ENCODE peak calls at places on chromosome 14, in six cellular contexts. One of them, this sample, is unnamed.

GRCh38 chr14:67421356-67422224 is 9.6 kb upstream of the PLEK2 start:
- DNase-seq in WERI-Rb-1: no peak
- DNase-seq in skeletal muscle cell: no peak
- DNase-seq in spleen: no peak
- DNase-seq in activated CD8-positive, alpha-beta memory T cell treated with anti-CD3 and anti-CD28 coated beads, Interleukin-2, amount 50 U/mL, for 4 hours: no peak
- DNase-seq in posterior cingulate gyrus: no peak
- DNase-seq in this sample: no peak

GRCh38 chr14:68786491-68787234 is 6.2 kb downstream of the ZFP36L1 start:
- DNase-seq in WERI-Rb-1: no peak
- DNase-seq in skeletal muscle cell: no peak
- DNase-seq in spleen: peak; percentile 70
- DNase-seq in activated CD8-positive, alpha-beta memory T cell treated with anti-CD3 and anti-CD28 coated beads, Interleukin-2, amount 50 U/mL, for 4 hours: no peak
- DNase-seq in posterior cingulate gyrus: no peak
- DNase-seq in this sample: peak; percentile 19

GRCh38 chr14:100402631-100403030 is 79.5 kb downstream of the SLC25A47 start:
- DNase-seq in WERI-Rb-1: no peak
- DNase-seq in skeletal muscle cell: no peak
- DNase-seq in spleen: no peak
- DNase-seq in activated CD8-positive, alpha-beta memory T cell treated with anti-CD3 and anti-CD28 coated beads, Interleukin-2, amount 50 U/mL, for 4 hours: no peak
- DNase-seq in posterior cingulate gyrus: no peak
- DNase-seq in this sample: no peak

GRCh38 chr14:78316058-78316457 is 145.9 kb downstream of the NRXN3 start:
- DNase-seq in WERI-Rb-1: peak; percentile 67
- DNase-seq in skeletal muscle cell: no peak
- DNase-seq in spleen: no peak
- DNase-seq in activated CD8-positive, alpha-beta memory T cell treated with anti-CD3 and anti-CD28 coated beads, Interleukin-2, amount 50 U/mL, for 4 hours: no peak
- DNase-seq in posterior cingulate gyrus: no peak
- DNase-seq in this sample: no peak

GRCh38 chr14:29757711-29758233 is 169.9 kb downstream of the PRKD1 start:
- DNase-seq in WERI-Rb-1: no peak
- DNase-seq in skeletal muscle cell: no peak
- DNase-seq in spleen: no peak
- DNase-seq in activated CD8-positive, alpha-beta memory T cell treated with anti-CD3 and anti-CD28 coated beads, Interleukin-2, amount 50 U/mL, for 4 hours: no peak
- DNase-seq in posterior cingulate gyrus: no peak
- DNase-seq in this sample: no peak

GRCh38 chr14:37622231-37622923 is 26.9 kb downstream of the TTC6 start:
- DNase-seq in WERI-Rb-1: peak; percentile 37
- DNase-seq in skeletal muscle cell: no peak
- DNase-seq in spleen: no peak
- DNase-seq in activated CD8-positive, alpha-beta memory T cell treated with anti-CD3 and anti-CD28 coated beads, Interleukin-2, amount 50 U/mL, for 4 hours: no peak
- DNase-seq in posterior cingulate gyrus: no peak
- DNase-seq in this sample: no peak

GRCh38 chr14:98186140-98186539 is 1085.9 kb downstream of the BCL11B start:
- DNase-seq in WERI-Rb-1: no peak
- DNase-seq in skeletal muscle cell: no peak
- DNase-seq in spleen: no peak
- DNase-seq in activated CD8-positive, alpha-beta memory T cell treated with anti-CD3 and anti-CD28 coated beads, Interleukin-2, amount 50 U/mL, for 4 hours: no peak
- DNase-seq in posterior cingulate gyrus: no peak
- DNase-seq in this sample: no peak

GRCh38 chr14:82009076-82009475 is 475.4 kb upstream of the SEL1L start:
- DNase-seq in WERI-Rb-1: peak; percentile 13
- DNase-seq in skeletal muscle cell: no peak
- DNase-seq in spleen: no peak
- DNase-seq in activated CD8-positive, alpha-beta memory T cell treated with anti-CD3 and anti-CD28 coated beads, Interleukin-2, amount 50 U/mL, for 4 hours: no peak
- DNase-seq in posterior cingulate gyrus: no peak
- DNase-seq in this sample: no peak

GRCh38 chr14:92880851-92881250 is 42.1 kb upstream of the CHGA start:
- DNase-seq in WERI-Rb-1: peak; percentile 63
- DNase-seq in skeletal muscle cell: peak; percentile 6
- DNase-seq in spleen: no peak
- DNase-seq in activated CD8-positive, alpha-beta memory T cell treated with anti-CD3 and anti-CD28 coated beads, Interleukin-2, amount 50 U/mL, for 4 hours: no peak
- DNase-seq in posterior cingulate gyrus: no peak
- DNase-seq in this sample: no peak

GRCh38 chr14:48398675-48399282 is 723.4 kb upstream of the MDGA2 start:
- DNase-seq in WERI-Rb-1: peak; percentile 15
- DNase-seq in skeletal muscle cell: no peak
- DNase-seq in spleen: no peak
- DNase-seq in activated CD8-positive, alpha-beta memory T cell treated with anti-CD3 and anti-CD28 coated beads, Interleukin-2, amount 50 U/mL, for 4 hours: no peak
- DNase-seq in posterior cingulate gyrus: no peak
- DNase-seq in this sample: no peak

GRCh38 chr14:80419769-80420168 is 208.5 kb upstream of the DIO2 start:
- DNase-seq in WERI-Rb-1: no peak
- DNase-seq in skeletal muscle cell: no peak
- DNase-seq in spleen: no peak
- DNase-seq in activated CD8-positive, alpha-beta memory T cell treated with anti-CD3 and anti-CD28 coated beads, Interleukin-2, amount 50 U/mL, for 4 hours: no peak
- DNase-seq in posterior cingulate gyrus: no peak
- DNase-seq in this sample: no peak

GRCh38 chr14:101068293-101068957 is 164.9 kb upstream of the RTL1 start:
- DNase-seq in WERI-Rb-1: no peak
- DNase-seq in skeletal muscle cell: no peak
- DNase-seq in spleen: peak; percentile 62
- DNase-seq in activated CD8-positive, alpha-beta memory T cell treated with anti-CD3 and anti-CD28 coated beads, Interleukin-2, amount 50 U/mL, for 4 hours: no peak
- DNase-seq in posterior cingulate gyrus: no peak
- DNase-seq in this sample: peak; percentile 10

GRCh38 chr14:65074449-65075155 is 27.7 kb downstream of the MAX start:
- DNase-seq in WERI-Rb-1: no peak
- DNase-seq in skeletal muscle cell: no peak
- DNase-seq in spleen: no peak
- DNase-seq in activated CD8-positive, alpha-beta memory T cell treated with anti-CD3 and anti-CD28 coated beads, Interleukin-2, amount 50 U/mL, for 4 hours: no peak
- DNase-seq in posterior cingulate gyrus: no peak
- DNase-seq in this sample: no peak

GRCh38 chr14:67268456-67269115 is 27.4 kb downstream of the PALS1 start:
- DNase-seq in WERI-Rb-1: no peak
- DNase-seq in skeletal muscle cell: no peak
- DNase-seq in spleen: no peak
- DNase-seq in activated CD8-positive, alpha-beta memory T cell treated with anti-CD3 and anti-CD28 coated beads, Interleukin-2, amount 50 U/mL, for 4 hours: no peak
- DNase-seq in posterior cingulate gyrus: no peak
- DNase-seq in this sample: no peak

GRCh38 chr14:73935666-73936065 is 14.2 kb downstream of the FAM161B start:
- DNase-seq in WERI-Rb-1: no peak
- DNase-seq in skeletal muscle cell: no peak
- DNase-seq in spleen: no peak
- DNase-seq in activated CD8-positive, alpha-beta memory T cell treated with anti-CD3 and anti-CD28 coated beads, Interleukin-2, amount 50 U/mL, for 4 hours: no peak
- DNase-seq in posterior cingulate gyrus: no peak
- DNase-seq in this sample: no peak

GRCh38 chr14:92959761-92960680 is 37.1 kb downstream of the CHGA start:
- DNase-seq in WERI-Rb-1: peak; percentile 52
- DNase-seq in skeletal muscle cell: no peak
- DNase-seq in spleen: peak; percentile 66
- DNase-seq in activated CD8-positive, alpha-beta memory T cell treated with anti-CD3 and anti-CD28 coated beads, Interleukin-2, amount 50 U/mL, for 4 hours: no peak
- DNase-seq in posterior cingulate gyrus: no peak
- DNase-seq in this sample: no peak

GRCh38 chr14:101879212-101880015 is 85.0 kb upstream of the DYNC1H1 start:
- DNase-seq in WERI-Rb-1: no peak
- DNase-seq in skeletal muscle cell: no peak
- DNase-seq in spleen: peak; percentile 74
- DNase-seq in activated CD8-positive, alpha-beta memory T cell treated with anti-CD3 and anti-CD28 coated beads, Interleukin-2, amount 50 U/mL, for 4 hours: no peak
- DNase-seq in posterior cingulate gyrus: no peak
- DNase-seq in this sample: no peak

GRCh38 chr14:55329999-55330710 is 58.9 kb downstream of the FBXO34 start:
- DNase-seq in WERI-Rb-1: no peak
- DNase-seq in skeletal muscle cell: no peak
- DNase-seq in spleen: no peak
- DNase-seq in activated CD8-positive, alpha-beta memory T cell treated with anti-CD3 and anti-CD28 coated beads, Interleukin-2, amount 50 U/mL, for 4 hours: no peak
- DNase-seq in posterior cingulate gyrus: no peak
- DNase-seq in this sample: no peak

GRCh38 chr14:67570453-67570852 is 29.6 kb downstream of the PIGH start:
- DNase-seq in WERI-Rb-1: no peak
- DNase-seq in skeletal muscle cell: no peak
- DNase-seq in spleen: no peak
- DNase-seq in activated CD8-positive, alpha-beta memory T cell treated with anti-CD3 and anti-CD28 coated beads, Interleukin-2, amount 50 U/mL, for 4 hours: no peak
- DNase-seq in posterior cingulate gyrus: no peak
- DNase-seq in this sample: no peak

GRCh38 chr14:92215579-92215978 is 93.8 kb downstream of the CPSF2 start:
- DNase-seq in WERI-Rb-1: no peak
- DNase-seq in skeletal muscle cell: no peak
- DNase-seq in spleen: no peak
- DNase-seq in activated CD8-positive, alpha-beta memory T cell treated with anti-CD3 and anti-CD28 coated beads, Interleukin-2, amount 50 U/mL, for 4 hours: no peak
- DNase-seq in posterior cingulate gyrus: no peak
- DNase-seq in this sample: no peak

GRCh38 chr14:68854421-68854820 is 61.6 kb upstream of the ZFP36L1 start:
- DNase-seq in WERI-Rb-1: no peak
- DNase-seq in skeletal muscle cell: no peak
- DNase-seq in spleen: no peak
- DNase-seq in activated CD8-positive, alpha-beta memory T cell treated with anti-CD3 and anti-CD28 coated beads, Interleukin-2, amount 50 U/mL, for 4 hours: no peak
- DNase-seq in posterior cingulate gyrus: no peak
- DNase-seq in this sample: no peak

This sample was measured in Peyer's patch.